ENCODE peak calls at places on chromosomes 4 and X, in seven cellular contexts. G is tibial nerve, X is body of pancreas, Z is PC-3, K is epithelial cell of proximal tubule, E is IMR-90, S is foreskin fibroblast. Y is an unnamed sample.

GRCh38 chr4:151407466-151408379 is 1.3 kb upstream of the FHIP1A start:
- DNase-seq in G (no peak), X (peak), Z (peak), K (no peak), E (no peak), S (no peak), Y (peak)

GRCh38 chr4:93396274-93396673 is 432.3 kb upstream of the ATOH1 start:
- DNase-seq in G (no peak), X (no peak), Z (peak), K (peak), E (peak), S (peak), Y (peak)

GRCh38 chr4:142311916-142312315 is 534.2 kb downstream of the INPP4B start:
- DNase-seq in G (no peak), X (no peak), Z (no peak), K (no peak), E (no peak), S (no peak), Y (no peak)

GRCh38 chrX:46627700-46628405 is 54.3 kb downstream of the CHST7 start:
- DNase-seq in G (peak), X (no peak), Z (no peak), K (no peak), E (no peak), S (no peak), Y (no peak)

GRCh38 chr4:182207806-182208483 is 35.3 kb upstream of the TENM3 start:
- DNase-seq in G (no peak), X (no peak), Z (peak), K (peak), E (peak), S (peak), Y (peak)

GRCh38 chr4:142265536-142265935 is 580.6 kb downstream of the INPP4B start:
- DNase-seq in G (no peak), X (peak), Z (peak), K (no peak), E (peak), S (peak), Y (peak)

GRCh38 chr4:8502836-8503585 is 62.4 kb downstream of the TRMT44 start:
- DNase-seq in G (no peak), X (peak), Z (no peak), K (no peak), E (no peak), S (no peak), Y (no peak)

GRCh38 chr4:82865592-82865991 is 25.4 kb downstream of the SEC31A start:
- DNase-seq in G (peak), X (peak), Z (peak), K (peak), E (peak), S (peak), Y (peak)

GRCh38 chr4:38832624-38833528 is 23.7 kb downstream of the TLR6 start:
- DNase-seq in G (no peak), X (no peak), Z (no peak), K (no peak), E (no peak), S (no peak), Y (no peak)

GRCh38 chrX:2610246-2611170 is 80.6 kb upstream of the CD99 start:
- DNase-seq in G (no peak), X (no peak), Z (no peak), K (no peak), E (peak), S (no peak), Y (peak)

GRCh38 chrX:118221257-118221656 is 104.6 kb upstream of the KLHL13 start:
- DNase-seq in G (no peak), X (peak), Z (no peak), K (no peak), E (no peak), S (no peak), Y (no peak)

GRCh38 chr4:7788687-7789425 is 150.8 kb downstream of the AFAP1 start:
- DNase-seq in G (peak), X (no peak), Z (no peak), K (no peak), E (no peak), S (peak), Y (peak)

GRCh38 chr4:75542824-75543223 is 13.0 kb upstream of the ODAPH start:
- DNase-seq in G (no peak), X (no peak), Z (peak), K (peak), E (peak), S (peak), Y (peak)

GRCh38 chrX:38102240-38102639 is 95.9 kb downstream of the SYTL5 start:
- DNase-seq in G (no peak), X (no peak), Z (no peak), K (no peak), E (no peak), S (no peak), Y (no peak)

GRCh38 chrX:19897087-19897486 is 9.7 kb upstream of the SH3KBP1 start:
- DNase-seq in G (no peak), X (no peak), Z (no peak), K (no peak), E (no peak), S (no peak), Y (no peak)

GRCh38 chr4:187209921-187210613 is 486.4 kb upstream of the FAT1 start:
- DNase-seq in G (no peak), X (no peak), Z (peak), K (no peak), E (peak), S (peak), Y (peak)

GRCh38 chrX:48475295-48475694 is 704 bp upstream of the FTSJ1 start:
- DNase-seq in G (no peak), X (no peak), Z (no peak), K (no peak), E (no peak), S (no peak), Y (no peak)

GRCh38 chrX:37847733-37848197 is 394 bp upstream of the DYNLT3 start:
- DNase-seq in G (no peak), X (no peak), Z (no peak), K (no peak), E (no peak), S (no peak), Y (no peak)

GRCh38 chrX:129058405-129058804 is 464.9 kb downstream of the SMARCA1 start:
- DNase-seq in G (no peak), X (no peak), Z (no peak), K (no peak), E (no peak), S (no peak), Y (no peak)

GRCh38 chrX:51098046-51098445 is 187.5 kb downstream of the BMP15 start:
- DNase-seq in G (no peak), X (no peak), Z (no peak), K (no peak), E (no peak), S (no peak), Y (no peak)

GRCh38 chr4:109701566-109702399 is 1.5 kb downstream of the CASP6 start:
- DNase-seq in G (no peak), X (peak), Z (peak), K (no peak), E (no peak), S (no peak), Y (no peak)

GRCh38 chrX:32933548-32933947 is 277.8 kb downstream of the DMD start:
- DNase-seq in G (no peak), X (no peak), Z (no peak), K (no peak), E (no peak), S (no peak), Y (no peak)

GRCh38 chrX:47366051-47366722 is 4.2 kb upstream of the ZNF157 start:
- DNase-seq in G (peak), X (peak), Z (peak), K (no peak), E (peak), S (peak), Y (peak)

GRCh38 chr4:126530996-126531585 is 1101.7 kb upstream of the INTU start:
- DNase-seq in G (no peak), X (no peak), Z (no peak), K (no peak), E (peak), S (no peak), Y (no peak)

GRCh38 chr4:174212061-174212460 is 71.4 kb downstream of the FBXO8 start:
- DNase-seq in G (no peak), X (no peak), Z (no peak), K (no peak), E (no peak), S (no peak), Y (no peak)

GRCh38 chr4:174215936-174216699 is 67.3 kb downstream of the FBXO8 start:
- DNase-seq in G (no peak), X (no peak), Z (no peak), K (no peak), E (no peak), S (no peak), Y (no peak)

GRCh38 chr4:174213734-174214101 is 69.7 kb downstream of the FBXO8 start:
- DNase-seq in G (no peak), X (peak), Z (no peak), K (no peak), E (no peak), S (no peak), Y (peak)

GRCh38 chr4:174215055-174215454 is 68.4 kb downstream of the FBXO8 start:
- DNase-seq in G (no peak), X (no peak), Z (no peak), K (no peak), E (no peak), S (no peak), Y (no peak)

GRCh38 chr4:174214102-174214878 is 69.2 kb downstream of the FBXO8 start:
- DNase-seq in G (no peak), X (no peak), Z (no peak), K (no peak), E (no peak), S (no peak), Y (no peak)
- H3K4me3 ChIP-seq in G (no peak), X (no peak), Z (no peak), K (no peak), E (no peak), S (no peak), Y (peak)

GRCh38 chr4:41061482-41062185 is 152.7 kb downstream of the APBB2 start:
- DNase-seq in G (no peak), X (no peak), Z (no peak), K (no peak), E (peak), S (peak), Y (peak)
- TF ChIP-seq CTCF in G (no peak), X (no peak), Z (no peak), K (no peak), E (peak), S (peak), Y (peak)

DNA sequence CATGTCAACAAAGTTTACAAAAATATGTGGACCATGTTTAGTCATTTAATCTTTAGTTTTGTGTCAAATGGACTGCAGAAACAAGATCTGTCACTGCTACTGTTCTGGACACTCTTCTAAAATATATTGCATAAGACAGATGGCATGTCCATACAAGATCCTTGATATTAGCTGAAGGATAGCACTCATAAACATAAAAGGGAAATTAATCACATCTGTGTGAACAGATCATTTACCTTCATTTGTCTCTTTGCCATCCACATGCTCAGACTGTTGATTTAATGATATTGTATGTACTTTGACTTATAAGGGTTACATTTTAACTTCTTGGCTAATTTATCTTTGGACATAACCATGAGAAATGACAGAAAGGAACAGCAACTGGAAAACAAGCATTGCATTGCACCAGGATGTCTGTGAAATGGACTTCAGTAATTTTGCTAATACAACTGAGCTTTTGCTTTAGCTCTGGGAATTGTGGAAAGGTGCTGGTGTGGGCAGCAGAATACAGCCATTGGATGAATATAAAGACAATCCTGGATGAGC is at the start of gene UGT2B7:
- DNase-seq in G (no peak), X (peak), Z (peak), K (no peak), E (no peak), S (no peak), Y (no peak)
- H3K4me3 ChIP-seq in G (no peak), X (no peak), Z (no peak), K (no peak), E (no peak), S (no peak), Y (no peak)

GRCh38 chr4:68904786-68905185 is 46.8 kb downstream of the UGT2A3 start:
- DNase-seq in G (no peak), X (peak), Z (peak), K (no peak), E (no peak), S (no peak), Y (no peak)
- TF ChIP-seq CTCF in G (no peak), X (peak), Z (peak), K (peak), E (no peak), S (no peak), Y (no peak)

GRCh38 chr4:118740869-118741268 is 55.7 kb downstream of the METTL14 start:
- DNase-seq in G (no peak), X (no peak), Z (peak), K (no peak), E (no peak), S (no peak), Y (peak)
- H3K4me3 ChIP-seq in G (no peak), X (no peak), Z (no peak), K (no peak), E (no peak), S (no peak), Y (no peak)